ENCODE peak calls at places on chromosomes 11 and 22, in ten cellular contexts. G is HL-60, L is upper lobe of left lung, X is GM12891, W is stomach, I is spleen, R is GM23338, C is transverse colon, H is H1, K is HCT116. T is an unnamed sample.

GRCh38 chr11:34308821-34309585 is 48.8 kb downstream of the ABTB2 start:
- DNase-seq in K (no peak), I (no peak), L (no peak), R (no peak), C (no peak), W (no peak), H (no peak), X (no peak), G (peak), T (no peak)

GRCh38 chr11:19100885-19101284 is 16.1 kb upstream of the ZDHHC13 start:
- DNase-seq in X (no peak), G (no peak), R (no peak), L (no peak), C (no peak), I (no peak), H (no peak), W (no peak), K (no peak), T (no peak)

GRCh38 chr11:92504534-92504933 is 279.9 kb downstream of the FAT3 start:
- DNase-seq in X (no peak), C (no peak), R (no peak), H (no peak), W (peak), K (no peak), L (no peak), G (no peak), I (no peak), T (no peak)

GRCh38 chr11:68439355-68440065 is 21.0 kb upstream of the PPP6R3 start:
- DNase-seq in L (no peak), I (no peak), R (peak), C (no peak), K (no peak), H (peak), W (no peak), G (no peak), X (no peak), T (no peak)

GRCh38 chr11:109439684-109440083 is 17.7 kb downstream of the C11orf87 start:
- DNase-seq in X (no peak), R (no peak), G (no peak), K (no peak), W (no peak), L (no peak), C (no peak), H (no peak), I (no peak), T (no peak)

GRCh38 chr11:114250993-114251796 is 45.0 kb upstream of the NNMT start:
- DNase-seq in G (no peak), C (no peak), I (no peak), H (no peak), K (no peak), W (no peak), R (peak), X (no peak), L (no peak), T (no peak)

GRCh38 chr11:108224908-108225786 is 2.3 kb downstream of the ATM start:
- DNase-seq in L (peak), K (no peak), X (no peak), G (no peak), I (peak), C (no peak), H (no peak), W (no peak), R (no peak), T (no peak)

GRCh38 chr22:20215742-20216141 is 52.4 kb downstream of the RTN4R start:
- DNase-seq in I (no peak), R (no peak), L (no peak), H (no peak), X (no peak), W (no peak), C (no peak), G (no peak), K (no peak), T (no peak)

GRCh38 chr11:68009391-68010000 is 631 bp upstream of the ALDH3B1 start:
- DNase-seq in C (no peak), I (no peak), X (no peak), W (no peak), L (no peak), G (no peak), R (peak), K (no peak), H (no peak), T (peak)

GRCh38 chr11:72231396-72232259 is 7.1 kb downstream of the INPPL1 start:
- DNase-seq in C (no peak), I (no peak), H (no peak), W (no peak), X (no peak), K (no peak), G (no peak), R (no peak), L (no peak), T (no peak)

GRCh38 chr11:2554338-2555240 is 109.8 kb downstream of the KCNQ1 start:
- DNase-seq in X (no peak), G (no peak), W (no peak), I (peak), L (peak), K (no peak), R (no peak), C (peak), H (no peak), T (no peak)

GRCh38 chr11:103842795-103843194 is 193.6 kb upstream of the DDI1 start:
- DNase-seq in L (no peak), R (no peak), H (no peak), G (no peak), I (no peak), C (no peak), K (no peak), W (no peak), X (no peak), T (peak)

GRCh38 chr11:73463359-73463758 is 87.2 kb downstream of the RELT start:
- DNase-seq in W (no peak), C (no peak), I (no peak), K (no peak), X (no peak), R (no peak), H (no peak), G (no peak), L (no peak), T (no peak)

GRCh38 chr11:78419327-78419726 is 1.7 kb upstream of the GAB2 start:
- DNase-seq in G (peak), W (peak), H (no peak), X (no peak), L (no peak), C (peak), K (no peak), I (no peak), R (no peak), T (peak)

GRCh38 chr22:37618072-37618656 is 9.5 kb downstream of the GGA1 start:
- DNase-seq in L (no peak), H (no peak), R (no peak), I (peak), W (no peak), G (no peak), C (no peak), K (no peak), X (peak), T (no peak)

GRCh38 chr22:35561796-35562526 is 21.3 kb downstream of the RASD2 start:
- DNase-seq in G (no peak), I (no peak), H (no peak), C (no peak), L (no peak), R (peak), W (no peak), K (peak), X (no peak), T (no peak)

GRCh38 chr22:32661737-32662586 is 139.5 kb upstream of the TIMP3 start:
- DNase-seq in K (no peak), C (no peak), G (no peak), L (no peak), W (no peak), X (no peak), R (no peak), I (no peak), H (no peak), T (no peak)

GRCh38 chr11:69353696-69354544 is 60.0 kb downstream of the MYEOV start:
- DNase-seq in H (peak), W (no peak), I (no peak), K (no peak), R (peak), C (peak), L (no peak), X (no peak), G (no peak), T (no peak)

GRCh38 chr11:107844041-107844440 is 14.5 kb downstream of the SLC35F2 start:
- DNase-seq in X (no peak), G (no peak), K (no peak), L (no peak), R (no peak), H (no peak), C (no peak), I (no peak), W (no peak), T (no peak)

GRCh38 chr11:100397401-100397800 is 289.7 kb upstream of the ARHGAP42 start:
- DNase-seq in K (no peak), H (no peak), W (no peak), I (no peak), L (no peak), G (no peak), X (no peak), R (no peak), C (no peak), T (no peak)

GRCh38 chr11:110376711-110377324 is 52.9 kb upstream of the FDX1 start:
- DNase-seq in R (peak), W (peak), H (no peak), G (peak), K (peak), X (no peak), C (peak), L (no peak), I (no peak), T (peak)

GRCh38 chr22:49112176-49112575 is 715.5 kb downstream of the BRD1 start:
- DNase-seq in R (no peak), X (no peak), G (no peak), W (no peak), L (no peak), H (no peak), I (no peak), C (no peak), K (no peak), T (no peak)

GRCh38 chr11:12045914-12046635 is 37.6 kb upstream of the DKK3 start:
- DNase-seq in K (no peak), G (no peak), W (no peak), X (no peak), C (no peak), R (no peak), H (no peak), I (no peak), L (no peak), T (peak)

GRCh38 chr11:134385774-134386565 is 26.1 kb downstream of the B3GAT1 start:
- DNase-seq in I (no peak), H (no peak), G (no peak), X (no peak), C (no peak), R (no peak), W (peak), K (no peak), L (no peak), T (no peak)

GRCh38 chr22:26304730-26305129 is 124.3 kb upstream of the ASPHD2 start:
- DNase-seq in K (no peak), L (no peak), H (no peak), C (no peak), X (no peak), I (no peak), R (no peak), W (no peak), G (no peak), T (no peak)

GRCh38 chr11:86923993-86924766 is 31.0 kb downstream of the FZD4 start:
- DNase-seq in H (peak), X (no peak), W (no peak), C (no peak), I (no peak), R (peak), L (no peak), K (no peak), G (no peak), T (no peak)

GRCh38 chr11:47913569-47914244 is 65.6 kb upstream of the NUP160 start:
- DNase-seq in R (peak), I (no peak), G (no peak), C (no peak), K (no peak), X (no peak), H (no peak), W (no peak), L (no peak), T (no peak)

GRCh38 chr11:1519028-1519736 is 32.6 kb upstream of the MOB2 start:
- DNase-seq in H (no peak), K (no peak), W (no peak), L (no peak), G (no peak), X (no peak), R (no peak), I (no peak), C (no peak), T (no peak)

GRCh38 chr11:75475767-75476650 is 43.0 kb upstream of the KLHL35 start:
- DNase-seq in I (peak), W (peak), X (peak), R (no peak), G (no peak), C (peak), H (no peak), L (no peak), K (no peak), T (no peak)

GRCh38 chr11:128359515-128359914 is 227.8 kb downstream of the ETS1 start:
- DNase-seq in C (no peak), W (no peak), H (no peak), G (no peak), I (no peak), L (no peak), R (no peak), X (no peak), K (no peak), T (peak)

GRCh38 chr22:23068096-23068831 is 2.1 kb upstream of the GNAZ start:
- DNase-seq in X (no peak), C (peak), H (no peak), L (no peak), K (no peak), W (peak), R (no peak), G (no peak), I (peak), T (no peak)

GRCh38 chr11:65575568-65576231 is at the start of gene EHBP1L1:
- DNase-seq in K (no peak), C (peak), L (peak), H (no peak), X (peak), R (peak), G (peak), W (peak), I (peak), T (peak)

GRCh38 chr11:65574963-65575567 is 788 bp upstream of the EHBP1L1 start:
- DNase-seq in H (no peak), X (no peak), W (peak), C (peak), I (peak), L (peak), K (no peak), R (peak), G (no peak), T (peak)

GRCh38 chr11:65572356-65573043 is at the start of gene FAM89B:
- DNase-seq in I (peak), L (peak), G (peak), X (no peak), W (peak), H (peak), K (no peak), C (peak), R (peak), T (peak)

GRCh38 chr11:65573391-65574146 is 1.2 kb downstream of the FAM89B start:
- DNase-seq in X (no peak), K (no peak), W (no peak), R (no peak), L (no peak), C (peak), G (no peak), H (no peak), I (peak), T (no peak)

DNA sequence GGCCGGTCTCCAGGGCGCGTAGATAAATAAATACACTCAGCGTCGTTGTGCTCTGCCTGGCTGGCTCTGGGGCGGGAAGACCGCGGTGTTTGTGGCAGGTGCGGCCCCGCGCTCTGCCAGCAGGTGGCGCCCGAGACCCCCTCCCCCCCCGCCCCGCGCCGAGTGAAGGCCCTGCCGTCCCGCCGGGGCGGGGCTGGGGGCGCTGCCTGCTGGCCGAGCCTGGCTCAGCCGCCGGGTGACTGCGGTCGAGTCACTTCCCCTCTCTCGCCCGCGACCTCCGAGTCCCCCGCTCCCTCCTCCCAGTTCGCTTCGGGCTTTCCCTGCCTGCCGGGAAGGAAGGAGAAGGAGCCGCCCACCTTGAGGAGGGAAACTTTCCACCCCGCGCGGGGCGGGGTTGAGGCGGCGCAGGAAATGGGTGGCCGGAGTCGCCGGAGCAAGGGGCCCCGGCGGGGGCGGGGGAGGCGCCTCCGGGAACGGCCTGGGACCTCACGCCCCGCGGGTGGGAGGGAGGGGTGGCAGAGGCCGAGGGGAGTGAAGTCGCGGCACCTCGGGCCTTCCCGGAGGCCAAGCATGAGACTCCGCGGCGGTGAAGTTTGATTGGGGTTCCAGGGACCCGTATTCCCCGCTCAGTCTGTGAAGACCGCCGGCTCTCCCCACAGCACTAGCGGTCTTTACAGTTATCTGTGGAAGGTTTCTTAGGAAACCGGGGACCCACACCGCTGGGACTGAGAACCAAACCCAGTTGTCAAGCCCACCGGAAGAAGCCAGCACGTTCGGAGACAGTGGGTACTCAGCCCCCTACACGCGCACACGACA is 1.5 kb upstream of the EHBP1L1 start:
- DNase-seq in W (peak), R (peak), G (peak), L (peak), X (peak), H (peak), K (peak), C (peak), I (peak), T (peak)
- TF ChIP-seq POLR2AphosphoS5 in W (peak), R (peak), G (peak), L (peak), X (no peak), H (no peak), K (peak), C (peak), I (peak), T (peak)

DNA sequence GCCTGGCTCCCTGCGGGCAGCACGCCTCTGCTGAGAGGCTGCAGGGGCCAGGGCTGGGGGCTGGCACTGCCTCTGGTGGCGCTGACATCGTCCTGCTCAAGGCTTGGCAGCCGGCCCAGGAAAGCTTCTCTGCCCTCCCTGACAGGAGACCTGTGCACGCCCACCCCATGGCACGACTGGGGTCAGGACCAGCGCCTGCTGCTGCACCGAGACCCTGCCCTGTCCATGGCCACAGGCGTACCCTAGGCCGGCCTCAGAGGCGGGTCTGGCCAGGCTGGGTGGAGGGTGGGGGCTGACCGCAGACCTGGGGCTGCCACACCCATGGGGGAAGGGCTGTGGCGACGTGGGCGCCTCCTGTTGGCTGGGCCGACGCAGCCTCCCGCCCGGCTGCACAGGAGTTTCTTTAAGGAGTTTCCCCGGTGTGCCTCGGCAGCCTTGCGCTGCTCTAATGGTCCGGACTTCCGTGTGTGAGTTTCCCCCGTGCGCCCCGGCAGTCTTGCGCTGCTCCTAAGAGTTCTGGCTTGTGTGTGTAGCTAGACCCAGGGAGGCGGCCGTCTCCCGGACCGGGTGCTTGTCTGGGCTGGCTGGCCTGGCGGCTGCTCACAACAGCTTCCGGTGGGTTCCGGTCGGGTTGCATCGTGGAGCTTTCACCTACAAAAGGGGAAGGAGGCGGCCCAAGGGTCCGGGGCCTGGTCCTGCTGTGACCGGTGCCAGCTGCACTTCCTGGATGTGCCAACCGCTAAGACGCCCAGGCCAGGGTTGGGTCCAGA is 4.7 kb downstream of the TRABD start:
- DNase-seq in L (peak), I (peak), X (peak), R (peak), G (peak), W (peak), H (peak), K (peak), C (peak), T (peak)
- TF ChIP-seq POLR2AphosphoS5 in L (peak), I (peak), X (peak), R (no peak), G (no peak), W (peak), H (no peak), K (peak), C (peak), T (no peak)

GRCh38 chr11:115504279-115505158 is at the start of gene CADM1:
- DNase-seq in H (peak), I (peak), W (peak), C (peak), X (peak), R (peak), L (peak), G (peak), K (no peak), T (peak)
- TF ChIP-seq POLR2AphosphoS5 in H (peak), I (peak), W (peak), C (peak), X (peak), R (peak), L (peak), G (no peak), K (no peak), T (no peak)

DNA sequence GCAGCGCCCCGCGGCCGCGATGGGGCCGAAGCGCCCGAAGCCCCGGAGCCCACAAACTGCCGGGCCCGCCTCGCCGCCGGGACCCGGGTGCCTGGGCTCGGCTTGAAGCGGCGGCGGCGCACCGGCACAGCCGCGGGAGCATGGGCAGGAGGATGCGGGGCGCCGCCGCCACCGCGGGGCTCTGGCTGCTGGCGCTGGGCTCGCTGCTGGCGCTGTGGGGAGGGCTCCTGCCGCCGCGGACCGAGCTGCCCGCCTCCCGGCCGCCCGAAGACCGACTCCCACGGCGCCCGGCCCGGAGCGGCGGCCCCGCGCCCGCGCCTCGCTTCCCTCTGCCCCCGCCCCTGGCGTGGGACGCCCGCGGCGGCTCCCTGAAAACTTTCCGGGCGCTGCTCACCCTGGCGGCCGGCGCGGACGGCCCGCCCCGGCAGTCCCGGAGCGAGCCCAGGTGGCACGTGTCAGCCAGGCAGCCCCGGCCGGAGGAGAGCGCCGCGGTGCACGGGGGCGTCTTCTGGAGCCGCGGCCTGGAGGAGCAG is 303 bp downstream of the FJX1 start:
- DNase-seq in I (peak), H (no peak), W (no peak), C (peak), K (no peak), R (peak), L (no peak), X (peak), G (no peak), T (no peak)
- TF ChIP-seq POLR2AphosphoS5 in I (no peak), H (no peak), W (no peak), C (no peak), K (no peak), R (no peak), L (no peak), X (no peak), G (no peak), T (no peak)

GRCh38 chr11:27473017-27473406 is 422 bp upstream of the LGR4 start:
- DNase-seq in G (no peak), K (no peak), C (no peak), I (no peak), R (no peak), L (no peak), H (no peak), W (no peak), X (no peak), T (no peak)

GRCh38 chr11:27475622-27476021 is 3.0 kb upstream of the LGR4 start:
- DNase-seq in G (no peak), K (no peak), H (no peak), L (no peak), W (no peak), X (no peak), R (no peak), C (no peak), I (no peak), T (no peak)

GRCh38 chr11:27481992-27482391 is 9.4 kb upstream of the LGR4 start:
- DNase-seq in K (no peak), L (no peak), G (no peak), W (no peak), X (no peak), C (no peak), R (no peak), I (no peak), H (no peak), T (no peak)

GRCh38 chr11:27477243-27477642 is 4.7 kb upstream of the LGR4 start:
- DNase-seq in X (no peak), H (no peak), I (no peak), R (no peak), K (no peak), L (no peak), W (no peak), C (no peak), G (no peak), T (no peak)

GRCh38 chr11:27477831-27478230 is 5.2 kb upstream of the LGR4 start:
- DNase-seq in I (no peak), C (no peak), R (no peak), W (no peak), K (no peak), L (no peak), X (no peak), G (no peak), H (no peak), T (no peak)
- TF ChIP-seq POLR2AphosphoS5 in I (no peak), C (no peak), R (no peak), W (no peak), K (no peak), L (no peak), X (no peak), G (no peak), H (no peak), T (no peak)